ENCODE peak calls at places on chromosomes 16 and 17, in four cellular contexts. S is K562, C is WTC11, J is HepG2. W is an unnamed sample.

GRCh38 chr17:62605588-62605987 is 21.9 kb upstream of the MRC2 start:
- DNase-seq in S (no peak), C (no peak), J (no peak), W (no peak)

GRCh38 chr17:66829386-66829864 is 5.5 kb upstream of the CACNG5 start:
- DNase-seq in S (peak; percentile 34), C (peak; percentile 74), J (peak; percentile 18), W (peak; percentile 34)

GRCh38 chr17:18186271-18186982 is 2.8 kb downstream of the ALKBH5 start:
- DNase-seq in S (no peak), C (no peak), J (no peak), W (no peak)

GRCh38 chr17:65283704-65284103 is 146.5 kb downstream of the RGS9 start:
- DNase-seq in S (no peak), C (no peak), J (no peak), W (no peak)

GRCh38 chr16:24045641-24046040 is 209.9 kb downstream of the PRKCB start:
- DNase-seq in S (no peak), C (peak; percentile 75), J (no peak), W (peak; percentile 22)

GRCh38 chr17:72602517-72603345 is 481.9 kb downstream of the SOX9 start:
- DNase-seq in S (no peak), C (peak; percentile 48), J (no peak), W (peak; percentile 97)

GRCh38 chr17:4004517-4005295 is 40.5 kb upstream of the ATP2A3 start:
- DNase-seq in S (peak; percentile 76), C (peak; percentile 78), J (peak; percentile 63), W (peak; percentile 56)

GRCh38 chr16:50474138-50474537 is 74.1 kb upstream of the NKD1 start:
- DNase-seq in S (no peak), C (no peak), J (no peak), W (no peak)

GRCh38 chr17:61715348-61715747 is 124.3 kb upstream of the NACA2 start:
- DNase-seq in S (no peak), C (no peak), J (no peak), W (no peak)

GRCh38 chr16:81181013-81181720 is 57.3 kb upstream of the BCO1 start:
- DNase-seq in S (peak; percentile 56), C (peak; percentile 88), J (peak; percentile 98), W (peak; percentile 94)

GRCh38 chr16:81842564-81843242 is 63.6 kb downstream of the PLCG2 start:
- DNase-seq in S (no peak), C (no peak), J (no peak), W (no peak)

GRCh38 chr17:41625602-41626001 is 1.2 kb upstream of the KRT17 start:
- DNase-seq in S (no peak), C (no peak), J (no peak), W (peak; percentile 33)

GRCh38 chr16:75250089-75250808 is 1.2 kb downstream of the BCAR1 start:
- DNase-seq in S (no peak), C (peak; percentile 46), J (no peak), W (no peak)

GRCh38 chr16:50263940-50264929 is 2.1 kb upstream of the ADCY7 start:
- DNase-seq in S (no peak), C (no peak), J (peak; percentile 75), W (no peak)

GRCh38 chr16:25060920-25061319 is 45.8 kb upstream of the ARHGAP17 start:
- DNase-seq in S (no peak), C (no peak), J (no peak), W (no peak)

GRCh38 chr16:1089822-1090619 is 6.0 kb downstream of the C1QTNF8 start:
- DNase-seq in S (peak; percentile 48), C (no peak), J (peak; percentile 90), W (peak; percentile 79)

GRCh38 chr17:76540381-76541300 is 797 bp downstream of the PRCD start:
- DNase-seq in S (peak; percentile 98), C (peak; percentile 95), J (peak; percentile 73), W (peak; percentile 100)

GRCh38 chr17:42388381-42389134 is at the start of gene STAT3:
- DNase-seq in S (peak; percentile 98), C (peak; percentile 100), J (peak; percentile 100), W (peak; percentile 99)

GRCh38 chr16:83586036-83586810 is 221.6 kb upstream of the HSBP1 start:
- DNase-seq in S (no peak), C (no peak), J (no peak), W (no peak)

GRCh38 chr17:79008666-79009387 is 737 bp downstream of the CANT1 start:
- DNase-seq in S (peak; percentile 46), C (no peak), J (no peak), W (no peak)

GRCh38 chr17:3935825-3936355 is 19.6 kb upstream of the P2RX1 start:
- DNase-seq in S (no peak), C (no peak), J (no peak), W (no peak)

GRCh38 chr17:73342057-73342522 is 30.3 kb upstream of the CDC42EP4 start:
- DNase-seq in S (no peak), C (peak; percentile 75), J (no peak), W (peak; percentile 93)

GRCh38 chr16:71672125-71672524 is 46.1 kb downstream of the MARVELD3 start:
- DNase-seq in S (no peak), C (no peak), J (no peak), W (no peak)
- TF ChIP-seq HMGXB4 in S (no peak), C (no peak), J (no peak), W (no peak)

GRCh38 chr16:5516115-5516514 is 418.5 kb upstream of the EEF2KMT start:
- DNase-seq in S (no peak), C (no peak), J (no peak), W (no peak)
- TF ChIP-seq HMGXB4 in S (no peak), C (no peak), J (no peak), W (no peak)

GRCh38 chr16:2969545-2970521 is 685 bp downstream of the PAQR4 start:
- DNase-seq in S (peak; percentile 75), C (peak; percentile 85), J (peak; percentile 66), W (peak; percentile 77)
- TF ChIP-seq HMGXB4 in S (no peak), C (no peak), J (peak; percentile 86), W (no peak)

GRCh38 chr17:36008998-36009665 is 7.8 kb upstream of the CCL15 start:
- DNase-seq in S (peak; percentile 72), C (peak; percentile 39), J (peak; percentile 48), W (no peak)
- TF ChIP-seq HMGXB4 in S (no peak), C (no peak), J (no peak), W (no peak)

DNA sequence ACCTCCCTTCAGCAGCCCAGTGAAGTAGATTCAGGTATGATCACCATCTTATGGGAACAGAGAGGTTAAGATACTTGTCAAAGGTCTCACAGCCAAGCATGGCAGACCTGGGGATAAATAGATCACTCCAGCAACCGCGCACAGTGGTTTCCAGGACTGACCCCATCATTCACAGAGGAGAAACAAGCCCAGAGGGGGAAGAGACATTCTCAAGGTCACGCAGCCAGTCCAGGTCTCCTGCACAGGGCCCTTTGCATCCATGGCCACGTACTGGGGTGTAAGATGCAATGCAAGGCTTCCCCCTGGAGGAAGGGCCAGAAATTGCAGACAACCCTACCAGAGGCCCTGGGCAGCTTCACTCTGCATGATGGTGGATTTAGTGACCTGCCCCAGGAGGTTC is 19.9 kb downstream of the TLE7 start:
- DNase-seq in S (peak; percentile 76), C (peak; percentile 75), J (peak; percentile 58), W (peak; percentile 46)
- TF ChIP-seq HMGXB4 in S (no peak), C (no peak), J (no peak), W (no peak)

DNA sequence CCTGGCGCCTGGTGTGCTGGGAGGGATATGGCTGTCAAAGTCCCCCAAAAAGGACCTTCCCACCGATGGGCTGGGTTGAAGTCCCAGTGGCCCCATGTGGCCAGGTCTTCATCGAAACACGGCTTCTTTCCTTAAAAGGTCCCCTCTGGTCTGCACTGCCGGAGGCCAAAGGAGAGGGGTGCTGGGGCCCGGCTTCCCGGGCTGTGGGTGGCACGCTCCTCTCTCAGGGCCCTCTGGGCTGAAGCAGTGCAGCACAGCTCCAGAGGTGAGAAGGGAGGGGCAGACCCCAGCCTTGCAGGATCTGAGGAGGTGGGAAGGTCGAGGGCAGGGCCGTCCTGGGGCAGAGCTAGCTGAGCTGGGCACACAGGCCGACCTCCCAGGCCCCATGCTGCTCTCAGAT is 6.7 kb downstream of the NPTX1 start:
- DNase-seq in S (no peak), C (no peak), J (no peak), W (no peak)
- TF ChIP-seq HMGXB4 in S (no peak), C (no peak), J (no peak), W (no peak)

GRCh38 chr17:47935961-47936360 is 5.4 kb upstream of the PNPO start:
- DNase-seq in S (peak; percentile 72), C (no peak), J (no peak), W (peak; percentile 81)
- TF ChIP-seq HMGXB4 in S (no peak), C (no peak), J (no peak), W (no peak)

GRCh38 chr17:19322129-19322505 is 40.4 kb downstream of the B9D1 start:
- DNase-seq in S (no peak), C (no peak), J (no peak), W (no peak)
- TF ChIP-seq HMGXB4 in S (no peak), C (no peak), J (no peak), W (no peak)

W was measured in A549.